ENCODE peak calls at places on chromosomes 12 and 14, in seven cellular contexts. D is prostate gland, V is K562, X is Panc1, Y is HepG2, A is GM23338, R is breast epithelium. J is an unnamed sample.

GRCh38 chr12:25590021-25590721 is 37.1 kb upstream of the LMNTD1 start:
- DNase-seq in D (no peak), V (no peak), X (no peak), Y (no peak), A (no peak), R (no peak), J (no peak)

GRCh38 chr14:66426451-66426850 is 59.7 kb upstream of the CCDC196 start:
- DNase-seq in D (no peak), V (no peak), X (no peak), Y (no peak), A (no peak), R (no peak), J (no peak)

GRCh38 chr12:9736931-9737705 is 4.2 kb upstream of the CLECL1 start:
- DNase-seq in D (no peak), V (no peak), X (no peak), Y (no peak), A (no peak), R (no peak), J (no peak)

GRCh38 chr14:77562681-77563080 is 53.8 kb downstream of the SPTLC2 start:
- DNase-seq in D (no peak), V (no peak), X (no peak), Y (no peak), A (no peak), R (no peak), J (no peak)

GRCh38 chr12:57111046-57111698 is at the start of gene STAT6:
- DNase-seq in D (peak; percentile 84), V (peak; percentile 73), X (no peak), Y (peak; percentile 71), A (peak; percentile 77), R (peak; percentile 86), J (peak; percentile 87)

GRCh38 chr14:85558505-85558904 is 28.6 kb downstream of the FLRT2 start:
- DNase-seq in D (no peak), V (no peak), X (no peak), Y (no peak), A (no peak), R (no peak), J (no peak)

GRCh38 chr14:75401356-75401755 is 26.5 kb upstream of the JDP2 start:
- DNase-seq in D (no peak), V (no peak), X (no peak), Y (no peak), A (peak; percentile 70), R (no peak), J (no peak)

GRCh38 chr14:38611928-38612327 is 356.0 kb upstream of the CLEC14A start:
- DNase-seq in D (no peak), V (no peak), X (no peak), Y (no peak), A (peak; percentile 62), R (no peak), J (no peak)

GRCh38 chr12:131044760-131045381 is 91.2 kb downstream of the ADGRD1 start:
- DNase-seq in D (no peak), V (no peak), X (no peak), Y (no peak), A (no peak), R (no peak), J (no peak)

GRCh38 chr12:60012659-60013058 is 416.8 kb downstream of the SLC16A7 start:
- DNase-seq in D (no peak), V (no peak), X (no peak), Y (no peak), A (no peak), R (no peak), J (no peak)

GRCh38 chr12:72295744-72296143 is 23.6 kb downstream of the TRHDE start:
- DNase-seq in D (no peak), V (no peak), X (no peak), Y (no peak), A (no peak), R (no peak), J (no peak)

GRCh38 chr12:71371132-71371531 is 68.5 kb upstream of the LGR5 start:
- DNase-seq in D (no peak), V (no peak), X (no peak), Y (peak; percentile 16), A (peak; percentile 30), R (no peak), J (no peak)

GRCh38 chr12:118103601-118104382 is at the start of gene VSIG10:
- DNase-seq in D (peak; percentile 70), V (peak; percentile 42), X (no peak), Y (peak; percentile 71), A (peak; percentile 85), R (peak; percentile 20), J (peak; percentile 86)

GRCh38 chr12:51028811-51029146 is 2.6 kb upstream of the SLC11A2 start:
- DNase-seq in D (no peak), V (no peak), X (no peak), Y (no peak), A (no peak), R (no peak), J (no peak)

GRCh38 chr12:93122089-93122488 is 193.0 kb upstream of the EEA1 start:
- DNase-seq in D (no peak), V (no peak), X (no peak), Y (peak; percentile 64), A (no peak), R (no peak), J (no peak)

GRCh38 chr14:65478596-65478995 is 66.1 kb downstream of the FUT8 start:
- DNase-seq in D (no peak), V (peak; percentile 13), X (no peak), Y (no peak), A (no peak), R (no peak), J (no peak)

GRCh38 chr12:6614513-6615177 is 7.5 kb upstream of the CHD4 start:
- DNase-seq in D (no peak), V (no peak), X (no peak), Y (no peak), A (peak; percentile 76), R (no peak), J (no peak)

GRCh38 chr12:121792607-121793500 is 634 bp downstream of the RHOF start:
- DNase-seq in D (no peak), V (no peak), X (no peak), Y (peak; percentile 62), A (peak; percentile 67), R (no peak), J (peak; percentile 58)

GRCh38 chr12:86748874-86749273 is 492.7 kb upstream of the MGAT4C start:
- DNase-seq in D (no peak), V (no peak), X (no peak), Y (no peak), A (no peak), R (no peak), J (no peak)

GRCh38 chr14:88323520-88324199 is 591 bp upstream of the KCNK10 start:
- DNase-seq in D (no peak), V (no peak), X (no peak), Y (no peak), A (peak; percentile 69), R (no peak), J (no peak)

GRCh38 chr14:105144666-105145380 is 23.8 kb downstream of the JAG2 start:
- DNase-seq in D (no peak), V (no peak), X (no peak), Y (no peak), A (no peak), R (no peak), J (no peak)

GRCh38 chr12:119176267-119177055 is 2.3 kb upstream of the HSPB8 start:
- DNase-seq in D (peak; percentile 83), V (no peak), X (peak; percentile 56), Y (peak; percentile 15), A (peak; percentile 45), R (peak; percentile 90), J (peak; percentile 78)

GRCh38 chr12:12660201-12660600 is 35.8 kb downstream of the GPR19 start:
- DNase-seq in D (no peak), V (no peak), X (no peak), Y (no peak), A (no peak), R (no peak), J (no peak)

GRCh38 chr14:74642011-74642410 is 30.0 kb upstream of the LTBP2 start:
- DNase-seq in D (no peak), V (no peak), X (no peak), Y (no peak), A (no peak), R (no peak), J (no peak)

GRCh38 chr14:58699656-58700055 is 61.9 kb downstream of the DACT1 start:
- DNase-seq in D (no peak), V (no peak), X (no peak), Y (no peak), A (no peak), R (no peak), J (no peak)
- TF ChIP-seq CTCF in D (no peak), V (no peak), X (no peak), Y (no peak), A (no peak), R (no peak), J (no peak)

DNA sequence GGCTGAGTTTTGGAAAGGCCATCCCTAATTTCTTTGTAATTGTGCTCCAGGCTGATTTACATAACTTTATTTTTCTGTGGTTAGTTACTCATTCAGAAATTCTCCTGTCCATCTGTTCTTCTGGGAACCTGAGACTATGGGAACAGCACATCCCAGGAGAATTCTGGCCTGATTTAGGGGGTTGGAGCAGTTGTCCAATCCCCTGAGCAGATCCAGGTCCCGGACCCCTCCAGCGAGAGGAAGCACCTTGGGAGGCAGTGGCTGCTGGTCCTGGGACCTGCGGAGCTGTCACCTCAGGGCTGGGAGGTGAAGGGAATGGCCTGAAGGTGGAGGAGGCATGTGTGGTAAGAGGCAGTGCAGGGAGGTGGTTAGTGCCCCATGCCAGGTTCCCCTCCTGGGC is 40.4 kb downstream of the TSPAN9 start:
- DNase-seq in D (no peak), V (no peak), X (no peak), Y (no peak), A (no peak), R (no peak), J (no peak)
- H3K27ac ChIP-seq in D (no peak overlapping the region), V (no peak overlapping the region), X (no peak overlapping the region), Y (no peak overlapping the region), A (no peak overlapping the region), R (peak overlapping the region; percentile 76), J (peak overlapping the region; percentile 37)

GRCh38 chr12:30985814-30986452 is 59.4 kb downstream of the TSPAN11 start:
- DNase-seq in D (peak; percentile 33), V (peak; percentile 35), X (peak; percentile 30), Y (peak; percentile 33), A (peak; percentile 79), R (no peak), J (peak; percentile 59)
- TF ChIP-seq POLR2AphosphoS5 in D (peak; percentile 16), V (no peak), X (no peak), Y (no peak), A (no peak), R (no peak), J (no peak)

DNA sequence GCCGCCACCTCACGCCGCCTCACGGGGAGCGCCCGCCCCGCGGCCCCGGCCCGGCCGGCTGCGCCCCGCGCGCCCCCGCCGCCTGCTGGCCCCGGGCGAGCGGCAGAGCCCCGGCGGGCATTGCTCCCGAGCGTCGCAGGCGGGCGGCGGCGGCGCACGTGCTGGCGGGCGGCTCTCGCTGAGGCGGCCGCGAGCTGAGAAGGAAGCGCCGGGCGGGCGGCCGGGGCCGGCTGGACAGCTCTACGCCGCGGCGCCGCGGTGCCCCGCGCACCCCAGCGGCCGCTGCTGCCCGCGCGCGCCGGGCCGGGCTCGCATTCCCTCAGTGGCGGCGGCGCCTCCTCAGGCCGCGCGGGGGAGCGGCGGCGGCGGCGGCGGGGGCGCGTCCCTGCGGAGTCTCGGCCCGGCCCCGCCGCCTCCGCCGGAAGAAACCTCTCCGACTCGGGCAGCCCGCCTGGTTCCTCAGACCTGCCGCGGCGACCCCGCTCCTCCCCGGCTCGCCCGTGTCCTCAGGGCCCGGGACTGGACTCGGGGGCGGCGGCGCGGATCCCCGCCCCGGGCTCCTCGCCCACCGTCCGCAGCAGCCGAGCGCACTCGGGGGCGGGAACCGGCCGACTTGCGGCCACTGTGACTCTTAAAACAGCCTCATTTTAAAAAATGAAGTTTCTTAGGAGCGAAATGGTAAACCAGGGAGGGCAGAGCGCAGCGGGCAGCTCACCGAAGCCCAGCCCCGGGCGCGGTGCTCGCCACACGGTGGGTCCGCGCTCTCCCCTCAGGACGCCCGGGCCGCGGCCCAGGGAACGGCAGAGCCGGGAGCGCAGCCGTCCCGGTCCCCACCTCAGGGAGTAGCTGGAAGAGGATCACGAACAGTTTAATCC is at the start of gene PITPNM2:
- DNase-seq in D (peak; percentile 43), V (peak; percentile 84), X (no peak), Y (no peak), A (peak; percentile 78), R (no peak), J (peak; percentile 67)
- TF ChIP-seq CTCF in D (no peak), V (peak; percentile 68), X (peak; percentile 69), Y (no peak), A (no peak), R (no peak), J (no peak)

J was measured in stomach.